ENCODE peak calls at places on chromosomes 6 and 20, in six cellular contexts. C is astrocyte, Z is mesendoderm, M is GM23248, X is HCT116, U is SK-N-SH. H is an unnamed sample. For H3K4me1, the result is how much of the 10 kb centered on the place peaks cover.

GRCh38 chr6:6654599-6655575 is 66.4 kb downstream of the LY86 start:
- DNase-seq in M (peak), U (no peak), X (no peak), C (no peak), Z (no peak), H (no peak)

GRCh38 chr6:54283877-54284860 is 24.1 kb upstream of the TINAG start:
- DNase-seq in X (no peak), Z (no peak), C (no peak), M (no peak), U (no peak), H (no peak)

GRCh38 chr6:20770776-20771175 is 236.5 kb downstream of the CDKAL1 start:
- DNase-seq in M (peak), U (no peak), C (no peak), X (no peak), Z (no peak), H (no peak)

GRCh38 chr6:43823879-43824740 is 54.1 kb downstream of the VEGFA start:
- DNase-seq in U (no peak), C (no peak), M (no peak), X (no peak), Z (peak), H (no peak)

GRCh38 chr6:13863699-13864155 is 49.4 kb upstream of the MCUR1 start:
- DNase-seq in U (no peak), C (no peak), Z (peak), M (no peak), X (no peak), H (peak)

GRCh38 chr6:82246802-82247633 is 526 bp downstream of the IBTK start:
- DNase-seq in Z (peak), M (peak), X (peak), C (peak), U (peak), H (peak)

GRCh38 chr20:63846128-63846771 is 15.0 kb upstream of the ABHD16B start:
- DNase-seq in C (no peak), M (peak), Z (peak), X (no peak), U (peak), H (peak)

GRCh38 chr20:60057866-60058807 is 99.9 kb downstream of the CDH26 start:
- DNase-seq in Z (peak), U (no peak), C (peak), M (no peak), X (no peak), H (peak)

GRCh38 chr20:53869466-53870258 is 200.7 kb downstream of the BCAS1 start:
- DNase-seq in C (peak), Z (peak), M (peak), X (peak), U (peak), H (peak)

GRCh38 chr20:48131581-48131980 is 346.3 kb upstream of the SULF2 start:
- DNase-seq in X (no peak), C (peak), U (no peak), Z (no peak), M (no peak), H (no peak)

GRCh38 chr20:57398901-57399535 is 7.8 kb downstream of the RBM38 start:
- DNase-seq in X (no peak), Z (no peak), U (no peak), M (no peak), C (no peak), H (no peak)

GRCh38 chr6:8195040-8195713 is 92.8 kb upstream of the EEF1E1 start:
- DNase-seq in X (peak), C (no peak), U (peak), M (peak), Z (peak), H (peak)

GRCh38 chr6:43865947-43866346 is 95.9 kb downstream of the VEGFA start:
- DNase-seq in M (no peak), U (no peak), C (no peak), X (no peak), Z (no peak), H (no peak)

GRCh38 chr6:79544939-79545450 is 7.8 kb upstream of the LCA5 start:
- DNase-seq in X (peak), U (peak), Z (peak), C (peak), M (peak), H (peak)

GRCh38 chr6:79946242-79946641 is 1.1 kb downstream of the ELOVL4 start:
- DNase-seq in M (peak), X (no peak), C (peak), U (peak), Z (peak), H (peak)

GRCh38 chr6:154842828-154843227 is 109.6 kb downstream of the SCAF8 start:
- DNase-seq in U (peak), C (no peak), Z (no peak), M (no peak), X (no peak), H (no peak)

GRCh38 chr6:139765825-139766285 is 391.4 kb upstream of the CITED2 start:
- DNase-seq in X (peak), U (no peak), Z (peak), C (peak), M (no peak), H (no peak)

GRCh38 chr20:59955131-59955796 is 3.0 kb upstream of the CDH26 start:
- DNase-seq in C (no peak), Z (peak), X (peak), M (peak), U (no peak), H (peak)

GRCh38 chr20:44618318-44618731 is 33.2 kb downstream of the ADA start:
- DNase-seq in X (no peak), M (no peak), C (no peak), U (no peak), Z (no peak), H (no peak)

GRCh38 chr6:163323719-163324118 is 90.8 kb upstream of the QKI start:
- DNase-seq in Z (no peak), M (no peak), C (no peak), X (no peak), U (no peak), H (no peak)

DNA sequence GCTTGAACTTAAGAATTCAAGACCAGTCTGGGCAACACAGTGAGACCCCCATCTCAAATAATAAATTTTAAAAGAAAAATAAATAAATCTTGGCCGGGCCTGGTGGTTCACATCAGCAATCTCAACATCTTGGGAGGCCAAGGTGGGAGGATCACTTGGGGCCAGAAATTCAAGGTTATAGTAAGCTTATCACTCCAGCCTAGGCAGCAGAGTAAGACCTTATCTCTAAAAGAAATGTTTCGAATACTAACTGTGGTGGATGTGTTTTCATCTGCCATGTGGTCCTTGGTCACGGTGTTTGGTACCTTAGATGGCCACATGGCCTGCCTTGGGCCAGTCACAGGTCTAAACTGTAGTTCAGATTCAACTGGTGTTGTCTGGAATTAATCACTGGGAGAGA is 5.8 kb downstream of the UBE2C start:
- DNase-seq in M (no peak), X (no peak), C (no peak), Z (peak), U (no peak), H (no peak)
- H3K27ac ChIP-seq in M (peak), X (no peak), C (no peak), Z (peak), U (no peak), H (no peak)

GRCh38 chr6:157155838-157156237 is 167.5 kb downstream of the TMEM242 start:
- DNase-seq in M (no peak), U (no peak), Z (no peak), X (no peak), C (no peak), H (no peak)

GRCh38 chr6:157151029-157151428 is 172.3 kb downstream of the TMEM242 start:
- DNase-seq in X (no peak), M (no peak), Z (no peak), U (no peak), C (peak), H (no peak)

GRCh38 chr6:157151989-157152388 is 171.3 kb downstream of the TMEM242 start:
- DNase-seq in Z (no peak), U (peak), X (no peak), M (peak), C (peak), H (no peak)

GRCh38 chr6:157150076-157150475 is 173.2 kb downstream of the TMEM242 start:
- DNase-seq in Z (no peak), U (no peak), X (no peak), C (peak), M (peak), H (no peak)

DNA sequence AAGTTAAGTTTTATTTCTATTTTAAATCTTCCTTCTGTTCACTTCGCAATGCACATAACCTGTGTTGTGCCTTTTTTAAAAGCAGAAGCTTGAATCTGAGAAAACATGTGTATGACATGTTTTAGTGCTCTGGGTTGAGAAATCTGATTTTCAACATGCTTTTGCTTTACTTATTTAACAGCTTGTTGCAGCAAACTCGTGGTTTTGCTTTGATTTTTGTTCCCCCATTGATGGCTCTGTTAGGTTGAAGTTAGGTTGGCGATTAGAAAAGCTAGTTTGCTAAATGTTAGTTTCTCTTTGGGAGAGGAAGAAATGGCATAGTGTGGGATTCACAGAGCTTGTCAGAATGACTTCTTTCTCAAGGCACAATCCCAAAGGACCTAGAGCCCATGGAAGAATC is 170.8 kb downstream of the TMEM242 start:
- DNase-seq in M (no peak), C (no peak), Z (no peak), U (no peak), X (no peak), H (no peak)
- H3K4me1 ChIP-seq in M (under half), C (half or more), Z (under half), U (under half), X (under half), H (under half)

DNA sequence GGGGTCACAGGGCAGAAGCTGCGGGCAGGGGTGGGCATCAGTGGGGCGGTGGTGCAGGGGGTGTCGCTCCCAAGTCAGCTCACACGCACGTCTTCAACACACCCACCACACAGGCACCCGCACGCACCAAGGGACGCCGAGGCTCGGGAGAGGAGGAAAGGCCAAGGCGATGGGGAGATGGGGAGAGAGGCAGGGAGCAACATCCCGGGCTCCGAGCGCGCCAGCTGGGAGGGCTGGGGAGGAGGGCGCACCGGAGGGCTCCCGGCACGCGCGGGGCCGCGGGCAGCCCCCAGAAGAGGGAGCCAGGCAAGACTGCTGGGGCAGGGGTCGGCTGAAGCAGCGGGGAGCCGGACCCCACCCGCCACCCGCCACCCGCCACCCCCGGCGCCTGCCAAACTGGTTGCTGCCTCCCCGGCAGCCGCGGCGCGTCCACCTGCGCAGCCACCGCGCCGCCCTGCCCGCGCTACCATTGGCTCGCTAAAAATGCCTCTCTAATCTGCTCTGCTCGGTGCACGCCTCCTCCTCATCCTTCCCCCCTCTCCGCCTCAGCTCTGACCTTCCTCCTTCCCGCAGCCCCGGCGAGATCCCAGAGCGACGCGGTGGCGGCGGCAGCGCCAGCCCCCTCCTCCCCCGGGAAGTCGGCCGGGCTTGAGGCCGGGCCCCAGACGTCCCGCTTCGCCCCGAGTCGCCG is at the start of gene PACSIN1:
- DNase-seq in M (peak), C (no peak), Z (peak), X (no peak), U (peak), H (peak)
- H3K9ac ChIP-seq in M (no peak), C (no peak), Z (peak), X (peak), U (no peak), H (peak)

DNA sequence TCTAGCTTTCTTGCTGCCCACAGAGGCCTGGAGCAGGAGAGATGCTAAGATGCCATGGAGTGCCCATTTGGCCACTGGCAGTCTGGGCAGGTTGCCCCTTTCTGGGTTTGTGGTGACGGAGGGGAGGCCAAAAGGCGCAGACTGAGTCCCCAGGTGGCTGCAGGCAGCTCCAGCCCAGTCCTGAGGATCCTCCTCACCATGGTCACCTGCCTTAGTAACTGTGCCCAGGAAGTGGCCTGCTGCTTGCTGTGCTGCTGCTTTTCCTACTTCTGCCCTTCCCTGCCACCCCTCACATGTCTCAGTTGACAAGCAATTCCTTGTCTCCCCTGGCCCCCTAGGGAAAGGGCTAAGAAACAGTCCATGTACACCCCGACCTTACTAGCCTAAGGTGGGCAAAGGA is 35.3 kb upstream of the KIFC1 start:
- DNase-seq in M (no peak), C (no peak), X (no peak), U (no peak), Z (no peak), H (no peak)
- H3K27ac ChIP-seq in M (no peak), C (no peak), X (no peak), U (no peak), Z (no peak), H (no peak)

GRCh38 chr20:10666221-10667076 is 7.3 kb downstream of the JAG1 start:
- DNase-seq in M (no peak), U (no peak), Z (no peak), C (no peak), X (no peak), H (peak)
- H3K4me1 ChIP-seq in M (under half), U (under half), Z (under half), C (half or more), X (under half), H (under half)

GRCh38 chr6:29557320-29557719 is 2.2 kb downstream of the UBD start:
- DNase-seq in U (no peak), M (no peak), X (no peak), C (no peak), Z (no peak), H (no peak)
- H3K9ac ChIP-seq in U (no peak), M (no peak), X (no peak), C (no peak), Z (no peak), H (no peak)

GRCh38 chr6:161188547-161189465 is 85.1 kb downstream of the AGPAT4 start:
- DNase-seq in X (no peak), U (no peak), C (no peak), Z (no peak), M (no peak), H (no peak)
- H3K27ac ChIP-seq in X (no peak), U (no peak), C (no peak), Z (no peak), M (no peak), H (no peak)

DNA sequence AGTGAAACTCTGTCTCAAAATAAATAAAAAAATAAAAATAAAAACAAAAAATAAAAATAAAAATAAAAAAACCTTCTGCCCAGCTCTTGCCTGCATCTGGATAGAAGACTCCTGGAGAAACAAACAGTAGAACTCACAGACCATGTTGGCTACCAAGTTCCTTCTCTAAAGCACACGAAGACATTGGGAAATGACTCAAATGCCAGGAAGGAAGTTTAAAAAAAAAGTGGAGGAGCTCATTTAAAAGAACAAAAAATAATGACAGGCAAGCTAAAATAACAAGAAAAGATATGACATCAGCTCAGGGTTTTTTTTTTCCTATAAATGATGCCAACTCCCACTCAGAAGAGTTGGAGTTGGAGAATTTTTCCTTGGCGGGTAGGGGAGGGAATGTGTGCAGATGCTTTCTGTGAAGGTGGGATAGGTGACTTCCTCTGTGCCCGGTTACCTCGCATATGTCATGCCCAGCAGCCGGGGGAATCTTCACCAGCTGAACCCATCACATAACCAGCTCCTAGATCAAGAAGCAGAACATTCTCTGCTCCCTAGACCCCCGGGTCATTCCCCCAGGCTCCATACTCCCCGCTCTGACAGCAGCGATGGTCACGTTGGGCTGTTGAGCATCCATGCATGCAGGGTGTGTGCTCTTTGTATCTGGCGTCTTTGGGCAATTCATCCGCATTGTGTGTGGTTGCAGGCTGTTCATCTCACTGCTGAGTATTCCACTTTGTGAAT is 17.3 kb upstream of the CD93 start:
- DNase-seq in M (peak), U (no peak), C (no peak), X (no peak), Z (no peak), H (no peak)
- H3K4me1 ChIP-seq in M (under half), U (under half), C (under half), X (under half), Z (under half), H (under half)

DNA sequence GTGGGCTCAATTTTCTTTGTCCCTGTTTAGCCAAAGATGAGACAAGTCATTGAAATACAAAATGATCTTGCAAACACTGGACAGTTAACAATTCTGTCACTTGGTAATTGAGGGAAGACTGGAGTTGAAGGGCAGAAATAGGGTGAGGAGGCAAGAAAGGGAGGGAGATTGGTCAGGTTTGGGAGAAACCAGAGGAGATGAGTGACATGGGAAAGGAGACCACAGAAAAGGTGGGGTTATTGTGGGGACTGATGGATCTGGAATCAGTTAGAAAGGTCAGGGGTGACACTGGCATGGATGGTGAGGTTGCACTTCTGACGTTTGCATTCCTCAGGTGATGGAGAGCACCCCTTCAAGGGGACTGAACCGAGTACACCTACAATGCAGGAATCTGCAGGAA is 693 bp downstream of the GTF2H4 start:
- DNase-seq in C (no peak), M (no peak), Z (no peak), U (no peak), X (no peak), H (no peak)
- H3K9ac ChIP-seq in C (peak), M (peak), Z (peak), U (peak), X (peak), H (peak)

H was measured in endodermal cell.